ENCODE peak calls at places on chromosomes 11 and 22, in nine cellular contexts. V, O, H, W, A, T, I, U and P are unnamed samples.

GRCh38 chr22:47367993-47368945 is 605.8 kb downstream of the TBC1D22A start:
- DNase-seq in V (no peak), O (no peak), H (no peak), W (no peak), A (no peak), T (no peak), I (no peak), U (no peak), P (no peak)

GRCh38 chr11:72353861-72354260 is 80.5 kb downstream of the CLPB start:
- DNase-seq in V (no peak), O (no peak), H (no peak), W (no peak), A (peak; percentile 79), T (peak; percentile 28), I (no peak), U (peak; percentile 41), P (peak; percentile 16)

GRCh38 chr22:43014062-43014875 is 680 bp downstream of the PACSIN2 start:
- DNase-seq in V (peak; percentile 47), O (peak; percentile 44), H (peak; percentile 70), W (peak; percentile 50), A (peak; percentile 51), T (no peak), I (peak; percentile 34), U (no peak), P (peak; percentile 63)

GRCh38 chr11:63505857-63506528 is at the start of gene LGALS12:
- DNase-seq in V (no peak), O (no peak), H (no peak), W (no peak), A (peak; percentile 96), T (peak; percentile 79), I (no peak), U (peak; percentile 32), P (peak; percentile 25)

GRCh38 chr11:72224587-72225410 is at the start of gene INPPL1:
- DNase-seq in V (no peak), O (no peak), H (peak; percentile 67), W (peak; percentile 72), A (peak; percentile 93), T (peak; percentile 37), I (peak; percentile 54), U (peak; percentile 25), P (peak; percentile 75)

GRCh38 chr11:27204527-27204926 is 158.5 kb downstream of the CCDC34 start:
- DNase-seq in V (no peak), O (no peak), H (no peak), W (no peak), A (no peak), T (no peak), I (no peak), U (no peak), P (peak; percentile 48)

GRCh38 chr11:44468338-44468988 is 97.0 kb upstream of the CD82 start:
- DNase-seq in V (no peak), O (no peak), H (no peak), W (no peak), A (no peak), T (no peak), I (no peak), U (no peak), P (no peak)

GRCh38 chr11:65505434-65506315 is 6.8 kb downstream of the MALAT1 start:
- DNase-seq in V (no peak), O (no peak), H (no peak), W (peak; percentile 18), A (peak; percentile 72), T (peak; percentile 67), I (no peak), U (peak; percentile 58), P (peak; percentile 47)

GRCh38 chr11:85634747-85635146 is 6.4 kb downstream of the TMEM126B start:
- DNase-seq in V (no peak), O (no peak), H (no peak), W (no peak), A (no peak), T (no peak), I (no peak), U (no peak), P (no peak)

GRCh38 chr11:46513934-46514342 is 79.9 kb downstream of the AMBRA1 start:
- DNase-seq in V (no peak), O (no peak), H (no peak), W (peak; percentile 73), A (no peak), T (peak; percentile 84), I (no peak), U (peak; percentile 38), P (peak; percentile 58)

GRCh38 chr11:103730151-103730940 is 306.1 kb upstream of the DDI1 start:
- DNase-seq in V (no peak), O (no peak), H (no peak), W (no peak), A (no peak), T (peak; percentile 66), I (no peak), U (peak; percentile 63), P (no peak)

GRCh38 chr11:47248304-47248663 is 330 bp downstream of the ACP2 start:
- DNase-seq in V (peak; percentile 47), O (no peak), H (no peak), W (no peak), A (peak; percentile 81), T (peak; percentile 27), I (no peak), U (no peak), P (no peak)

GRCh38 chr11:27179334-27179733 is 138.7 kb downstream of the BBOX1 start:
- DNase-seq in V (no peak), O (no peak), H (no peak), W (no peak), A (no peak), T (no peak), I (no peak), U (no peak), P (no peak)

GRCh38 chr11:1005913-1006312 is 30.6 kb downstream of the MUC6 start:
- DNase-seq in V (no peak), O (no peak), H (no peak), W (no peak), A (no peak), T (no peak), I (no peak), U (no peak), P (peak; percentile 93)

GRCh38 chr22:49369726-49370717 is 457.7 kb downstream of the BRD1 start:
- DNase-seq in V (no peak), O (no peak), H (no peak), W (no peak), A (no peak), T (no peak), I (no peak), U (no peak), P (no peak)

GRCh38 chr11:65767406-65767805 is 13.4 kb downstream of the AP5B1 start:
- DNase-seq in V (no peak), O (no peak), H (no peak), W (no peak), A (no peak), T (no peak), I (no peak), U (peak; percentile 59), P (no peak)

GRCh38 chr22:26660961-26661578 is 3.7 kb downstream of the MIAT start:
- DNase-seq in V (no peak), O (no peak), H (no peak), W (no peak), A (no peak), T (no peak), I (no peak), U (no peak), P (no peak)

GRCh38 chr22:24129980-24130379 is 51.3 kb upstream of the SUSD2 start:
- DNase-seq in V (no peak), O (no peak), H (no peak), W (no peak), A (no peak), T (no peak), I (no peak), U (no peak), P (no peak)

GRCh38 chr11:101759771-101760450 is 154.9 kb upstream of the CEP126 start:
- DNase-seq in V (no peak), O (no peak), H (no peak), W (no peak), A (no peak), T (peak; percentile 7), I (no peak), U (peak; percentile 14), P (no peak)

GRCh38 chr11:68337399-68337835 is 25.0 kb downstream of the LRP5 start:
- DNase-seq in V (no peak), O (no peak), H (no peak), W (no peak), A (peak; percentile 64), T (no peak), I (no peak), U (no peak), P (no peak)

GRCh38 chr22:38788417-38788816 is 5.5 kb downstream of the DNAL4 start:
- DNase-seq in V (no peak), O (no peak), H (no peak), W (peak; percentile 58), A (no peak), T (peak; percentile 97), I (no peak), U (peak; percentile 98), P (peak; percentile 58)

GRCh38 chr22:35631597-35631996 is 14.5 kb upstream of the MB start:
- DNase-seq in V (peak; percentile 58), O (no peak), H (no peak), W (no peak), A (peak; percentile 85), T (peak; percentile 56), I (peak; percentile 45), U (peak; percentile 42), P (peak; percentile 66)

GRCh38 chr22:30010789-30011405 is 69.4 kb upstream of the HORMAD2 start:
- DNase-seq in V (no peak), O (no peak), H (no peak), W (no peak), A (no peak), T (no peak), I (no peak), U (peak; percentile 65), P (no peak)

GRCh38 chr11:1153951-1154487 is 3.7 kb upstream of the MUC5AC start:
- DNase-seq in V (peak; percentile 14), O (no peak), H (peak; percentile 10), W (peak; percentile 79), A (no peak), T (peak; percentile 91), I (no peak), U (peak; percentile 97), P (peak; percentile 27)

GRCh38 chr22:18970180-18970947 is 34.3 kb upstream of the PRODH start:
- DNase-seq in V (peak; percentile 81), O (no peak), H (peak; percentile 48), W (no peak), A (no peak), T (no peak), I (no peak), U (no peak), P (peak; percentile 20)

GRCh38 chr22:35131423-35132050 is 65.6 kb downstream of the ISX start:
- DNase-seq in V (no peak), O (no peak), H (no peak), W (no peak), A (peak; percentile 82), T (no peak), I (no peak), U (no peak), P (no peak)

GRCh38 chr11:33567004-33567403 is 133.6 kb downstream of the C11orf91 start:
- DNase-seq in V (no peak), O (no peak), H (no peak), W (no peak), A (no peak), T (no peak), I (no peak), U (no peak), P (no peak)

GRCh38 chr22:46196268-46196667 is 45.9 kb downstream of the PPARA start:
- DNase-seq in V (no peak), O (no peak), H (no peak), W (peak; percentile 63), A (no peak), T (no peak), I (no peak), U (no peak), P (peak; percentile 44)

GRCh38 chr11:70491696-70492472 is 93.6 kb downstream of the CTTN start:
- DNase-seq in V (no peak), O (no peak), H (no peak), W (no peak), A (no peak), T (no peak), I (no peak), U (no peak), P (no peak)

GRCh38 chr11:111183706-111184105 is 61.8 kb upstream of the POU2AF2 start:
- DNase-seq in V (no peak), O (no peak), H (no peak), W (no peak), A (no peak), T (peak; percentile 52), I (no peak), U (no peak), P (no peak)

GRCh38 chr11:66720223-66720898 is 8.7 kb downstream of the SPTBN2 start:
- DNase-seq in V (no peak), O (no peak), H (no peak), W (no peak), A (no peak), T (peak; percentile 25), I (peak; percentile 33), U (peak; percentile 18), P (peak; percentile 98)